ENCODE peak calls at places on chromosomes 2 and 18, in five cellular contexts. S is progenitor cell of endocrine pancreas, B is breast epithelium, K is A549, N is GM20000. I is an unnamed sample.

GRCh38 chr2:55030766-55031165 is 19.5 kb downstream of the RTN4 start:
- DNase-seq in B (no peak), N (no peak), K (no peak), S (no peak), I (no peak)

GRCh38 chr2:127826047-127826446 is 15.1 kb upstream of the WDR33 start:
- DNase-seq in K (no peak), B (no peak), S (no peak), N (no peak), I (no peak)

GRCh38 chr2:14492920-14493503 is 139.5 kb upstream of the LRATD1 start:
- DNase-seq in B (no peak), S (no peak), K (no peak), N (no peak), I (no peak)

GRCh38 chr2:106095478-106096392 is 98.4 kb downstream of the UXS1 start:
- DNase-seq in K (no peak), N (no peak), S (no peak), B (no peak), I (no peak)

GRCh38 chr2:37415128-37415817 is 70.8 kb downstream of the QPCT start:
- DNase-seq in K (no peak), B (no peak), N (peak), S (no peak), I (no peak)

GRCh38 chr2:225011585-225011984 is 30.7 kb downstream of the DOCK10 start:
- DNase-seq in N (no peak), B (no peak), K (no peak), S (no peak), I (no peak)

GRCh38 chr2:207463433-207463832 is 66.3 kb upstream of the CREB1 start:
- DNase-seq in K (no peak), B (no peak), S (no peak), N (no peak), I (no peak)

GRCh38 chr2:152826880-152827279 is 108.5 kb downstream of the ARL6IP6 start:
- DNase-seq in K (no peak), B (no peak), S (no peak), N (no peak), I (no peak)

GRCh38 chr2:46410273-46411244 is 68.8 kb upstream of the TMEM247 start:
- DNase-seq in B (peak), S (no peak), N (no peak), K (no peak), I (no peak)

GRCh38 chr18:68735498-68736343 is 20.8 kb upstream of the TMX3 start:
- DNase-seq in N (peak), B (no peak), K (peak), S (no peak), I (no peak)

GRCh38 chr2:110802213-110802932 is 70.0 kb downstream of the ACOXL start:
- DNase-seq in N (no peak), K (no peak), S (no peak), B (no peak), I (no peak)

GRCh38 chr2:181457121-181457740 is at the start of gene ITGA4:
- DNase-seq in K (peak), B (peak), N (peak), S (peak), I (peak)

GRCh38 chr2:25339791-25340339 is 1.9 kb downstream of the DNMT3A start:
- DNase-seq in K (no peak), S (no peak), N (no peak), B (peak), I (no peak)

GRCh38 chr18:23201741-23202140 is 66.5 kb downstream of the CABLES1 start:
- DNase-seq in S (no peak), N (no peak), K (no peak), B (no peak), I (no peak)

GRCh38 chr2:201448067-201448466 is 3.2 kb downstream of the TRAK2 start:
- DNase-seq in K (no peak), S (no peak), N (no peak), B (no peak), I (no peak)

GRCh38 chr2:157404363-157404762 is 39.5 kb downstream of the CYTIP start:
- DNase-seq in B (no peak), N (peak), K (no peak), S (no peak), I (no peak)

GRCh38 chr2:166088634-166089033 is 39.2 kb downstream of the SCN1A start:
- DNase-seq in N (no peak), B (no peak), K (no peak), S (no peak), I (no peak)

GRCh38 chr2:88753833-88754584 is 62.5 kb downstream of the RPIA start:
- DNase-seq in B (no peak), K (no peak), S (no peak), N (peak), I (no peak)

GRCh38 chr2:172813314-172813888 is 77.8 kb downstream of the RAPGEF4 start:
- DNase-seq in N (no peak), B (no peak), K (no peak), S (no peak), I (no peak)

GRCh38 chr2:10924441-10924840 is 12.7 kb downstream of the KCNF1 start:
- DNase-seq in K (no peak), N (no peak), S (no peak), B (no peak), I (no peak)

GRCh38 chr18:9787716-9788115 is 79.6 kb downstream of the RAB31 start:
- DNase-seq in B (no peak), K (no peak), S (no peak), N (no peak), I (no peak)

GRCh38 chr2:31354837-31355236 is 59.7 kb downstream of the XDH start:
- DNase-seq in K (peak), B (no peak), N (no peak), S (no peak), I (no peak)

GRCh38 chr2:65662654-65663432 is 230.4 kb upstream of the SPRED2 start:
- DNase-seq in B (no peak), N (no peak), S (no peak), K (no peak), I (no peak)

GRCh38 chr2:241739651-241740050 is 5.2 kb downstream of the D2HGDH start:
- DNase-seq in B (no peak), N (no peak), S (no peak), K (no peak), I (no peak)

GRCh38 chr18:23071285-23071684 is 64.0 kb upstream of the CABLES1 start:
- DNase-seq in S (no peak), K (no peak), N (peak), B (peak), I (no peak)

GRCh38 chr2:217256261-217256660 is 396.4 kb upstream of the TNP1 start:
- DNase-seq in S (no peak), K (no peak), B (no peak), N (no peak), I (no peak)

GRCh38 chr2:234240917-234241316 is 190.4 kb downstream of the SPP2 start:
- DNase-seq in K (no peak), N (no peak), S (no peak), B (no peak), I (no peak)

GRCh38 chr2:238866656-238867277 is 18.9 kb downstream of the TWIST2 start:
- DNase-seq in K (no peak), S (no peak), N (no peak), B (no peak), I (no peak)

GRCh38 chr2:234033174-234033573 is 17.3 kb upstream of the SPP2 start:
- DNase-seq in B (no peak), K (no peak), N (no peak), S (no peak), I (no peak)

GRCh38 chr2:16660039-16660619 is 5.5 kb downstream of the CYRIA start:
- DNase-seq in K (no peak), B (no peak), S (no peak), N (no peak), I (no peak)

GRCh38 chr2:48258750-48259149 is 271.2 kb upstream of the STON1 start:
- DNase-seq in B (no peak), K (no peak), N (no peak), S (no peak), I (no peak)

GRCh38 chr18:3605562-3606443 is 155.8 kb downstream of the TGIF1 start:
- DNase-seq in S (no peak), B (no peak), N (no peak), K (no peak), I (no peak)

GRCh38 chr2:145110668-145111067 is 590.7 kb upstream of the ZEB2 start:
- DNase-seq in K (no peak), S (no peak), B (no peak), N (no peak), I (no peak)

GRCh38 chr2:189545424-189545823 is 35.2 kb downstream of the SLC40A1 start:
- DNase-seq in B (no peak), N (no peak), S (no peak), K (no peak), I (no peak)

GRCh38 chr18:49368876-49369440 is 91.5 kb downstream of the DYM start:
- DNase-seq in S (no peak), N (no peak), B (peak), K (no peak), I (no peak)

GRCh38 chr2:9703701-9704221 is 73.0 kb upstream of the YWHAQ start:
- DNase-seq in K (peak), N (no peak), S (no peak), B (no peak), I (no peak)
- TF ChIP-seq CTCF in K (no peak), N (no peak), S (no peak), B (no peak), I (no peak)

DNA sequence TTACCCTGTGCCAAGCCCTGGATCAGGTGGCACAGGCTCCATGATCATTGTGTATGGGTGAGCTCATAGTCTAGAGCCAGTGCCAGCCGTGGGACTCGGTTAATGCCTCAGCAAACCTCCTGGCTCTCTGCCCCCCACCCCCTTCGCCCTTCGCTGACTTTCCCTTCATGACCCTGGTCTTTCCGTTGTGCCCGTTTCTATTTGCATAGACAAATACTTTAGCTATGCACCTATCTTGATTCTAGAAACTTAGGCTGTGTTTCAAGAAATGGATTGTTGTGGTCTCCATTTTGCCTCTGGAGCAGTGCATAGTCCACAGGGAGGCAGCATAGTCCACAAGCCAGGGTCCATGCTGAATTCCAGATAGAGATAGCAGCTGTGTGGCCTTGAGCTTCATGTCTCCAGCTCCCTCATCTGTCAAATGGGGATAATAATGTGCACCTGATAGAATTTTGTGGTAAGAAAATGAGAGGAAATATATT is 44.8 kb upstream of the KDM3A start:
- DNase-seq in N (peak), B (no peak), K (peak), S (no peak), I (no peak)
- TF ChIP-seq CTCF in N (peak), B (no peak), K (peak), S (no peak), I (peak)

GRCh38 chr2:156065912-156066311 is 266.6 kb downstream of the NR4A2 start:
- DNase-seq in K (peak), S (no peak), B (no peak), N (no peak), I (no peak)
- TF ChIP-seq CTCF in K (peak), S (peak), B (no peak), N (no peak), I (peak)

GRCh38 chr2:124530203-124530602 is 505.1 kb downstream of the CNTNAP5 start:
- DNase-seq in K (no peak), N (no peak), B (no peak), S (no peak), I (no peak)
- TF ChIP-seq CTCF in K (no peak), N (no peak), B (no peak), S (no peak), I (no peak)

GRCh38 chr2:208570851-208571763 is 164.5 kb downstream of the PTH2R start:
- DNase-seq in B (no peak), K (peak), N (no peak), S (no peak), I (no peak)
- TF ChIP-seq CTCF in B (no peak), K (no peak), N (no peak), S (peak), I (peak)

GRCh38 chr18:43648002-43648401 is 370.7 kb upstream of the SYT4 start:
- DNase-seq in S (no peak), N (no peak), B (no peak), K (no peak), I (no peak)
- TF ChIP-seq CTCF in S (no peak), N (no peak), B (no peak), K (no peak), I (no peak)

GRCh38 chr2:122300758-122301157 is 545.3 kb downstream of the TSN start:
- DNase-seq in N (no peak), S (no peak), K (no peak), B (no peak), I (no peak)
- TF ChIP-seq CTCF in N (no peak), S (no peak), K (no peak), B (no peak), I (peak)

I was measured in neural crest cell.